ENCODE peak calls at places on chromosomes 1 and 21, in seven cellular contexts. L is HCT116, O is endothelial cell of umbilical vein, R is brain microvascular endothelial cell, Q is left ventricle myocardium inferior, D is psoas muscle, K is upper lobe of right lung. Y is an unnamed sample.

GRCh38 chr21:41197582-41197981 is 29.6 kb downstream of the BACE2 start:
- DNase-seq in L (no peak), O (no peak), R (no peak), Q (no peak), D (no peak), K (no peak), Y (no peak)

GRCh38 chr1:10674700-10675598 is 121.5 kb downstream of the CASZ1 start:
- DNase-seq in L (no peak), O (no peak), R (no peak), Q (no peak), D (no peak), K (no peak), Y (no peak)

GRCh38 chr1:231155808-231156207 is 6.0 kb upstream of the TRIM67 start:
- DNase-seq in L (no peak), O (no peak), R (no peak), Q (no peak), D (no peak), K (no peak), Y (no peak)

GRCh38 chr1:214720561-214720960 is 117.6 kb downstream of the CENPF start:
- DNase-seq in L (no peak), O (no peak), R (no peak), Q (no peak), D (no peak), K (no peak), Y (no peak)

GRCh38 chr1:46342677-46343350 is 2.2 kb downstream of the NSUN4 start:
- DNase-seq in L (no peak), O (no peak), R (no peak), Q (no peak), D (no peak), K (no peak), Y (no peak)

GRCh38 chr1:210597555-210598134 is 268.9 kb downstream of the HHAT start:
- DNase-seq in L (no peak), O (no peak), R (peak), Q (no peak), D (no peak), K (no peak), Y (no peak)

GRCh38 chr1:62356257-62356835 is 37.1 kb upstream of the KANK4 start:
- DNase-seq in L (peak), O (no peak), R (peak), Q (no peak), D (no peak), K (no peak), Y (no peak)

GRCh38 chr1:165914136-165914798 is 86.9 kb downstream of the UCK2 start:
- DNase-seq in L (peak), O (peak), R (peak), Q (no peak), D (no peak), K (no peak), Y (peak)

GRCh38 chr1:65105596-65105995 is 42.4 kb upstream of the AK4 start:
- DNase-seq in L (no peak), O (no peak), R (no peak), Q (no peak), D (no peak), K (no peak), Y (no peak)

GRCh38 chr1:156703741-156704140 is 1.6 kb downstream of the CRABP2 start:
- DNase-seq in L (no peak), O (no peak), R (no peak), Q (no peak), D (no peak), K (no peak), Y (peak)

GRCh38 chr1:3903141-3904005 is 3.3 kb upstream of the C1orf174 start:
- DNase-seq in L (no peak), O (no peak), R (no peak), Q (no peak), D (no peak), K (peak), Y (peak)

GRCh38 chr1:154810571-154810970 is 59.5 kb downstream of the KCNN3 start:
- DNase-seq in L (no peak), O (no peak), R (no peak), Q (no peak), D (no peak), K (no peak), Y (no peak)

GRCh38 chr21:43369124-43369523 is 57.8 kb downstream of the SIK1 start:
- DNase-seq in L (no peak), O (no peak), R (peak), Q (no peak), D (peak), K (no peak), Y (no peak)

GRCh38 chr21:37565530-37566223 is 199.1 kb downstream of the DYRK1A start:
- DNase-seq in L (no peak), O (no peak), R (no peak), Q (no peak), D (no peak), K (no peak), Y (no peak)

GRCh38 chr21:45325206-45326168 is 37.8 kb upstream of the POFUT2 start:
- DNase-seq in L (no peak), O (no peak), R (no peak), Q (peak), D (peak), K (peak), Y (no peak)

GRCh38 chr1:19260211-19261138 is 8.9 kb downstream of the MRTO4 start:
- DNase-seq in L (no peak), O (no peak), R (peak), Q (no peak), D (no peak), K (peak), Y (peak)

GRCh38 chr1:33459766-33460543 is 12.5 kb upstream of the ZSCAN20 start:
- DNase-seq in L (no peak), O (no peak), R (peak), Q (no peak), D (no peak), K (no peak), Y (no peak)

GRCh38 chr1:118688891-118689290 is 299.3 kb downstream of the TBX15 start:
- DNase-seq in L (no peak), O (no peak), R (peak), Q (no peak), D (no peak), K (no peak), Y (no peak)

DNA sequence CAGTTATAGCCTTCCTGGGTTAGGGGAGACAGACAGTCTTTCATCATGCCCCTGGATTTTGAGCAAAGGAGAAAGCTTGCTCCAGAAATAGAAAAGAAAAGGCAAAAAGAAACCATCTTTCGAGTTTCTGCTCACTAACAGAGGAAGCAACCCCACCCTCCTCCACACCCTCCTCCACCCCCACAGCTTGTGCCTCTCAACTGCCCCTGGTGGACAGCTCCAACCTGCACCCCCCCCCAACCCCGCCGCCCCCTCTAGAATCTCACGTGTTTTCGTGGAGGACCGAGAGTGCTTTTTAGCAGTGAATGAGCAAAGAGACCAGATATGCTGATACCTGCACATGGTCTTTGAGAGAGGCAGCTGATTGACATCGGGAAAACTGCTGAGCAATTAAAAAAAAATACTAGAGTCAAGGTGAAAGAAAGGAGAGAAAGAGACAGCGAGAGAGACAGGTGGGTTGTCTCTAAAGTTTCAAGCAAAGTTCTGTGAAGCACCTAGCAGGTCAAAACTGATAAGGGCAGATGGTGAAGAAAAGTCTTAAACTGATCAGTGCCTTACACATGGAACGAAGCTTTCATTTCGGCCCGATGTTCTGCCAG is 358.3 kb downstream of the KIF26B start:
- DNase-seq in L (no peak), O (no peak), R (no peak), Q (no peak), D (no peak), K (no peak), Y (peak)
- TF ChIP-seq CTCF in L (no peak), O (no peak), R (peak), Q (no peak), D (no peak), K (no peak), Y (peak)

GRCh38 chr1:110285316-110285715 is 53.9 kb upstream of the RBM15 start:
- DNase-seq in L (no peak), O (no peak), R (no peak), Q (no peak), D (no peak), K (no peak), Y (no peak)
- H3K27ac ChIP-seq in L (no peak), O (no peak), R (no peak), Q (no peak), D (no peak), K (no peak), Y (no peak)

DNA sequence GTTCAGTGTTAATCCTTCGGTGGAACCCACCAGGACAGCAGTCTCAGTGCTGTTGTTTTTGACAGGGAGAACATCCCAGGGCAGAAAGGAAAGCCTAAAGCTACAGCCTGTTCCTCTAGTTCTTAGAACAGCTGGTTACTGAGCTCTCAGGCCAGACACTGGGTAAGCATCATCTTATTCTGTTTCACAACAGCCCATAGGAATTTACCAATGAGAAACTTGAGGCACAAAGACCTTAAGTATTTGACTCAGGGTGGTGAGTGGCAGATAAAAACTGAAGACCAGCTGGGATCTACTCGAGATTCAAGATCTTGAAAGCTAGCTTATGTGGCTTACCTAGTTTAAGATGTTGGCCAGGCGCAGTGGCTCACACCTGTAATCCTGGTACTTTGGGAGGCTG is 9.4 kb upstream of the NEK2 start:
- DNase-seq in L (no peak), O (no peak), R (no peak), Q (no peak), D (no peak), K (no peak), Y (no peak)
- TF ChIP-seq CTCF in L (no peak), O (no peak), R (no peak), Q (no peak), D (no peak), K (no peak), Y (no peak)

GRCh38 chr1:204491653-204492052 is 3.0 kb downstream of the PIK3C2B start:
- DNase-seq in L (no peak), O (no peak), R (no peak), Q (no peak), D (no peak), K (no peak), Y (no peak)

GRCh38 chr1:204495078-204495753 is 611 bp upstream of the PIK3C2B start:
- DNase-seq in L (no peak), O (no peak), R (no peak), Q (no peak), D (no peak), K (no peak), Y (no peak)

GRCh38 chr1:204493145-204493881 is 1.3 kb downstream of the PIK3C2B start:
- DNase-seq in L (no peak), O (no peak), R (no peak), Q (peak), D (peak), K (peak), Y (no peak)

GRCh38 chr1:204494281-204495077 is at the start of gene PIK3C2B:
- DNase-seq in L (peak), O (peak), R (peak), Q (peak), D (peak), K (peak), Y (peak)

GRCh38 chr1:204493882-204494280 is 724 bp downstream of the PIK3C2B start:
- DNase-seq in L (no peak), O (peak), R (peak), Q (peak), D (peak), K (peak), Y (peak)
- H3K27ac ChIP-seq in L (peak), O (peak), R (no peak), Q (peak), D (peak), K (peak), Y (no peak)

GRCh38 chr1:64006276-64007051 is 197.0 kb upstream of the UBE2U start:
- DNase-seq in L (peak), O (peak), R (peak), Q (no peak), D (no peak), K (no peak), Y (no peak)
- TF ChIP-seq CTCF in L (no peak), O (no peak), R (no peak), Q (no peak), D (no peak), K (no peak), Y (no peak)